ENCODE peak calls at places on chromosomes 13 and 19, in ten cellular contexts. One of them, this sample, is unnamed.

GRCh38 chr19:40687525-40688016 is 2.9 kb downstream of the NUMBL start:
- DNase-seq in HEK293T: no peak
- DNase-seq in globus pallidus: no peak
- DNase-seq in GM23338: no peak
- DNase-seq in small intestine: peak; percentile 25
- DNase-seq in PC-3: no peak
- DNase-seq in AG20443: peak; percentile 94
- DNase-seq in midbrain: no peak
- DNase-seq in hypothalamus: no peak
- DNase-seq in AG04450: no peak
- DNase-seq in this sample: no peak

GRCh38 chr13:112687836-112688559 is 1.8 kb upstream of the ATP11A start:
- DNase-seq in PC-3: no peak
- DNase-seq in hypothalamus: no peak
- DNase-seq in AG20443: no peak
- DNase-seq in small intestine: no peak
- DNase-seq in HEK293T: no peak
- DNase-seq in globus pallidus: no peak
- DNase-seq in midbrain: no peak
- DNase-seq in AG04450: no peak
- DNase-seq in GM23338: no peak
- DNase-seq in this sample: no peak

GRCh38 chr13:33150146-33150545 is 133.9 kb downstream of the KL start:
- DNase-seq in AG04450: no peak
- DNase-seq in small intestine: no peak
- DNase-seq in midbrain: no peak
- DNase-seq in AG20443: no peak
- DNase-seq in HEK293T: no peak
- DNase-seq in hypothalamus: no peak
- DNase-seq in GM23338: no peak
- DNase-seq in PC-3: peak; percentile 56
- DNase-seq in globus pallidus: no peak
- DNase-seq in this sample: no peak

GRCh38 chr19:46950526-46951235 is 69.0 kb upstream of the NPAS1 start:
- DNase-seq in AG04450: no peak
- DNase-seq in PC-3: no peak
- DNase-seq in HEK293T: no peak
- DNase-seq in hypothalamus: no peak
- DNase-seq in GM23338: no peak
- DNase-seq in midbrain: no peak
- DNase-seq in AG20443: no peak
- DNase-seq in small intestine: no peak
- DNase-seq in globus pallidus: no peak
- DNase-seq in this sample: no peak

GRCh38 chr13:31073859-31074718 is 87.6 kb downstream of the HSPH1 start:
- DNase-seq in midbrain: no peak
- DNase-seq in hypothalamus: no peak
- DNase-seq in PC-3: no peak
- DNase-seq in AG04450: no peak
- DNase-seq in globus pallidus: peak; percentile 3
- DNase-seq in HEK293T: no peak
- DNase-seq in small intestine: no peak
- DNase-seq in AG20443: no peak
- DNase-seq in GM23338: no peak
- DNase-seq in this sample: no peak

GRCh38 chr13:34913040-34913439 is 29.0 kb upstream of the NBEA start:
- DNase-seq in GM23338: peak; percentile 76
- DNase-seq in midbrain: no peak
- DNase-seq in HEK293T: peak; percentile 18
- DNase-seq in hypothalamus: no peak
- DNase-seq in small intestine: no peak
- DNase-seq in globus pallidus: no peak
- DNase-seq in AG04450: no peak
- DNase-seq in AG20443: peak; percentile 52
- DNase-seq in PC-3: peak; percentile 19
- DNase-seq in this sample: no peak

GRCh38 chr13:95477187-95477586 is 75.3 kb upstream of the CLDN10 start:
- DNase-seq in globus pallidus: no peak
- DNase-seq in HEK293T: no peak
- DNase-seq in GM23338: no peak
- DNase-seq in small intestine: no peak
- DNase-seq in AG20443: no peak
- DNase-seq in AG04450: no peak
- DNase-seq in PC-3: no peak
- DNase-seq in midbrain: no peak
- DNase-seq in hypothalamus: no peak
- DNase-seq in this sample: no peak

GRCh38 chr19:42185281-42185680 is 32.2 kb downstream of the DEDD2 start:
- DNase-seq in PC-3: no peak
- DNase-seq in globus pallidus: peak; percentile 23
- DNase-seq in AG04450: no peak
- DNase-seq in AG20443: no peak
- DNase-seq in midbrain: peak; percentile 6
- DNase-seq in HEK293T: no peak
- DNase-seq in small intestine: peak; percentile 45
- DNase-seq in GM23338: no peak
- DNase-seq in hypothalamus: no peak
- DNase-seq in this sample: no peak

GRCh38 chr19:13872695-13873389 is 4.1 kb upstream of the NANOS3 start:
- DNase-seq in AG04450: no peak
- DNase-seq in midbrain: no peak
- DNase-seq in hypothalamus: no peak
- DNase-seq in PC-3: no peak
- DNase-seq in AG20443: peak; percentile 69
- DNase-seq in globus pallidus: no peak
- DNase-seq in small intestine: no peak
- DNase-seq in GM23338: peak; percentile 95
- DNase-seq in HEK293T: no peak
- DNase-seq in this sample: no peak

This sample was measured in HS-27A.